ENCODE peak calls at places on chromosome 3, in ten cellular contexts. V is A549; R is stimulated activated CD8-positive, alpha-beta memory T cell treated with anti-CD3 and anti-CD28 coated beads, Interleukin-4, amount 100 ng/mL, for 24 hours; L is GDM1; X is H1; C is RWPE1; B is neuronal stem cell; N is naive thymus-derived CD4-positive, alpha-beta T cell; D is ELR; S is Right ventricle myocardium superior. F is an unnamed sample.

GRCh38 chr3:13405614-13406013 is 14.5 kb downstream of the NUP210 start:
- DNase-seq in C (no peak), L (no peak), V (no peak), B (no peak), R (no peak), N (no peak), X (no peak), S (no peak), D (peak), F (no peak)

GRCh38 chr3:50435382-50435781 is 68.1 kb downstream of the CACNA2D2 start:
- DNase-seq in S (no peak), D (no peak), C (no peak), B (no peak), X (no peak), L (no peak), N (no peak), R (no peak), V (no peak), F (no peak)

GRCh38 chr3:129506272-129506742 is 22.1 kb upstream of the RHO start:
- DNase-seq in V (no peak), R (no peak), S (no peak), X (no peak), C (no peak), N (no peak), L (no peak), D (no peak), B (no peak), F (no peak)

GRCh38 chr3:148718982-148719862 is 21.5 kb downstream of the AGTR1 start:
- DNase-seq in R (no peak), L (no peak), V (peak), N (no peak), X (no peak), D (peak), B (no peak), C (no peak), S (no peak), F (no peak)

GRCh38 chr3:24451461-24452099 is 43.1 kb downstream of the THRB start:
- DNase-seq in C (peak), N (no peak), S (no peak), L (no peak), V (peak), R (no peak), X (no peak), D (peak), B (no peak), F (peak)

GRCh38 chr3:125967156-125967555 is 1.8 kb upstream of the ROPN1B start:
- DNase-seq in C (no peak), X (no peak), V (no peak), L (no peak), S (no peak), N (no peak), B (no peak), R (no peak), D (no peak), F (no peak)

GRCh38 chr3:112424394-112424793 is 74.9 kb downstream of the BTLA start:
- DNase-seq in S (no peak), N (no peak), C (no peak), D (no peak), X (no peak), V (no peak), R (no peak), L (no peak), B (no peak), F (no peak)

GRCh38 chr3:159559771-159560170 is 428.9 kb upstream of the IL12A start:
- DNase-seq in S (no peak), D (no peak), L (no peak), B (no peak), X (no peak), N (no peak), V (no peak), C (no peak), R (no peak), F (no peak)

GRCh38 chr3:163684651-163685050 is 1393.6 kb downstream of the SI start:
- DNase-seq in D (no peak), L (no peak), B (no peak), N (no peak), R (no peak), S (no peak), V (no peak), C (no peak), X (no peak), F (no peak)